ENCODE peak calls at places on chromosomes 13 and 19, in ten cellular contexts. M is pons; B is activated naive CD8-positive, alpha-beta T cell treated with anti-CD3 and anti-CD28 coated beads, Interleukin-2, amount 50 U/mL, for 16 hours; H is cardiac fibroblast; O is mucosa of gallbladder; I is HS-27A; A is anterior cingulate cortex; G is heart left ventricle; C is brain microvascular endothelial cell; K is dorsolateral prefrontal cortex. U is an unnamed sample.

GRCh38 chr19:40589723-40590429 is 11.3 kb upstream of the LTBP4 start:
- DNase-seq in K (no peak), O (no peak), M (no peak), I (no peak), A (no peak), C (no peak), B (no peak), G (no peak), H (no peak), U (no peak)

GRCh38 chr13:96696501-96696900 is 297.8 kb downstream of the OXGR1 start:
- DNase-seq in I (no peak), A (no peak), M (no peak), O (no peak), B (no peak), H (no peak), K (no peak), G (no peak), C (no peak), U (no peak)

GRCh38 chr13:92826197-92826596 is 400.4 kb upstream of the GPC6 start:
- DNase-seq in G (no peak), H (no peak), K (no peak), C (no peak), B (no peak), M (no peak), O (no peak), A (no peak), I (no peak), U (no peak)

GRCh38 chr13:36608474-36608873 is 65.3 kb upstream of the SERTM1 start:
- DNase-seq in I (no peak), K (no peak), G (no peak), A (no peak), C (no peak), H (no peak), B (no peak), O (no peak), M (no peak), U (no peak)

GRCh38 chr13:112756967-112757758 is 67.3 kb downstream of the ATP11A start:
- DNase-seq in G (no peak), O (no peak), I (no peak), M (peak; percentile 99), B (no peak), K (peak; percentile 77), C (no peak), H (no peak), A (peak; percentile 57), U (no peak)

GRCh38 chr19:35360880-35361420 is 2.7 kb downstream of the FFAR3 start:
- DNase-seq in C (no peak), O (no peak), K (no peak), A (no peak), M (no peak), I (no peak), H (no peak), B (no peak), G (no peak), U (no peak)

GRCh38 chr13:94620286-94620896 is 18.7 kb downstream of the GPR180 start:
- DNase-seq in H (peak; percentile 56), A (no peak), K (no peak), O (no peak), M (no peak), G (no peak), C (peak; percentile 19), I (no peak), B (no peak), U (peak; percentile 60)

GRCh38 chr13:20125129-20125782 is 35.6 kb downstream of the GJA3 start:
- DNase-seq in C (peak; percentile 50), H (peak; percentile 65), B (no peak), I (no peak), A (no peak), G (no peak), K (no peak), M (peak; percentile 90), O (no peak), U (peak; percentile 69)

GRCh38 chr13:49587311-49587847 is 2.0 kb upstream of the RCBTB1 start:
- DNase-seq in K (no peak), A (no peak), M (no peak), B (no peak), O (no peak), I (no peak), G (no peak), H (peak; percentile 64), C (peak; percentile 47), U (peak; percentile 43)

GRCh38 chr19:1474011-1474764 is 4.8 kb downstream of the C19orf25 start:
- DNase-seq in O (no peak), C (no peak), M (peak; percentile 75), A (peak; percentile 67), K (peak; percentile 66), I (no peak), G (peak; percentile 30), B (no peak), H (no peak), U (no peak)

GRCh38 chr13:96792736-96793444 is 201.4 kb downstream of the OXGR1 start:
- DNase-seq in B (no peak), A (no peak), K (no peak), O (no peak), I (no peak), C (no peak), H (peak; percentile 44), M (no peak), G (no peak), U (no peak)

GRCh38 chr13:114259374-114259773 is 22.0 kb upstream of the UPF3A start:
- DNase-seq in C (no peak), G (no peak), H (no peak), A (no peak), I (no peak), M (no peak), K (no peak), O (no peak), B (no peak), U (no peak)

U was measured in MCF 10A.